ENCODE peak calls at places on chromosomes 2 and 18, in eight cellular contexts. W, C, T, D, S, F, R and N are unnamed samples.

GRCh38 chr18:29154196-29154757 is 977.3 kb upstream of the CDH2 start:
- DNase-seq in W (no peak), C (no peak), T (no peak), D (peak; percentile 50), S (no peak), F (no peak), R (no peak), N (no peak)

GRCh38 chr2:102421890-102422759 is 835 bp upstream of the IL18RAP start:
- DNase-seq in W (no peak), C (no peak), T (no peak), D (no peak), S (no peak), F (no peak), R (no peak), N (no peak)

GRCh38 chr18:23058746-23059440 is 76.4 kb upstream of the CABLES1 start:
- DNase-seq in W (no peak), C (no peak), T (no peak), D (no peak), S (no peak), F (no peak), R (no peak), N (no peak)

GRCh38 chr2:221911890-221912289 is 339.8 kb upstream of the EPHA4 start:
- DNase-seq in W (no peak), C (no peak), T (no peak), D (no peak), S (no peak), F (no peak), R (no peak), N (no peak)

GRCh38 chr2:104866883-104867350 is 13.0 kb downstream of the POU3F3 start:
- DNase-seq in W (no peak), C (no peak), T (no peak), D (no peak), S (no peak), F (no peak), R (no peak), N (no peak)

GRCh38 chr2:12839339-12839738 is 122.6 kb downstream of the TRIB2 start:
- DNase-seq in W (no peak), C (no peak), T (no peak), D (no peak), S (no peak), F (no peak), R (no peak), N (no peak)

GRCh38 chr2:149650006-149650405 is 62.4 kb upstream of the MMADHC start:
- DNase-seq in W (no peak), C (no peak), T (no peak), D (no peak), S (no peak), F (no peak), R (no peak), N (peak; percentile 37)

GRCh38 chr2:72135921-72136320 is 11.7 kb downstream of the CYP26B1 start:
- DNase-seq in W (no peak), C (no peak), T (no peak), D (no peak), S (no peak), F (no peak), R (no peak), N (no peak)

GRCh38 chr2:109379507-109379906 is 234.3 kb downstream of the SEPTIN10 start:
- DNase-seq in W (no peak), C (no peak), T (no peak), D (no peak), S (no peak), F (no peak), R (no peak), N (no peak)

GRCh38 chr2:226136739-226137138 is 662.9 kb downstream of the IRS1 start:
- DNase-seq in W (no peak), C (no peak), T (no peak), D (no peak), S (no peak), F (peak; percentile 67), R (no peak), N (no peak)

GRCh38 chr2:183123117-183123958 is 905 bp upstream of the NUP35 start:
- DNase-seq in W (no peak), C (no peak), T (no peak), D (no peak), S (no peak), F (no peak), R (no peak), N (no peak)

GRCh38 chr2:17867133-17867532 is 11.3 kb upstream of the KCNS3 start:
- DNase-seq in W (no peak), C (no peak), T (no peak), D (no peak), S (no peak), F (no peak), R (no peak), N (no peak)

GRCh38 chr18:4106407-4107033 is 348.6 kb downstream of the DLGAP1 start:
- DNase-seq in W (peak; percentile 56), C (peak; percentile 2), T (no peak), D (peak; percentile 35), S (peak; percentile 70), F (peak; percentile 49), R (peak; percentile 57), N (peak; percentile 51)

GRCh38 chr2:55550368-55551102 is 31.0 kb downstream of the CFAP36 start:
- DNase-seq in W (no peak), C (no peak), T (no peak), D (peak; percentile 68), S (no peak), F (no peak), R (no peak), N (no peak)

GRCh38 chr2:129936334-129936934 is 43.0 kb upstream of the RAB6C start:
- DNase-seq in W (peak; percentile 67), C (peak; percentile 13), T (no peak), D (no peak), S (no peak), F (peak; percentile 11), R (no peak), N (no peak)

GRCh38 chr2:38613849-38614213 is 11.1 kb upstream of the HNRNPLL start:
- DNase-seq in W (no peak), C (no peak), T (no peak), D (no peak), S (no peak), F (no peak), R (no peak), N (no peak)

GRCh38 chr2:178208817-178209216 is 14.5 kb downstream of the OSBPL6 start:
- DNase-seq in W (no peak), C (no peak), T (no peak), D (no peak), S (no peak), F (no peak), R (no peak), N (no peak)

GRCh38 chr2:37060446-37060845 is 23.7 kb downstream of the HEATR5B start:
- DNase-seq in W (no peak), C (no peak), T (no peak), D (no peak), S (no peak), F (no peak), R (no peak), N (no peak)

GRCh38 chr2:1816414-1816911 is 72.1 kb upstream of the PXDN start:
- DNase-seq in W (peak; percentile 24), C (no peak), T (no peak), D (peak; percentile 83), S (no peak), F (no peak), R (peak; percentile 55), N (no peak)

GRCh38 chr2:70947556-70948184 is 12.0 kb downstream of the ATP6V1B1 start:
- DNase-seq in W (no peak), C (no peak), T (no peak), D (peak; percentile 45), S (no peak), F (peak; percentile 13), R (no peak), N (no peak)